ENCODE peak calls at places on chromosomes 6 and 20, in five cellular contexts. One of them, this sample, is unnamed.

GRCh38 chr6:39361657-39362486 is 39.4 kb upstream of the KCNK16 start:
- DNase-seq in cerebellar cortex: peak
- DNase-seq in left colon: peak
- DNase-seq in stimulated activated CD4-positive, alpha-beta T cell treated with anti-CD3 and anti-CD28 coated beads, Interleukin-15, amount 100 ng/mL, for 1 hour: peak
- DNase-seq in left cardiac atrium: peak
- DNase-seq in this sample: peak

GRCh38 chr6:6616670-6617069 is 28.1 kb downstream of the LY86 start:
- DNase-seq in cerebellar cortex: no peak
- DNase-seq in left colon: no peak
- DNase-seq in stimulated activated CD4-positive, alpha-beta T cell treated with anti-CD3 and anti-CD28 coated beads, Interleukin-15, amount 100 ng/mL, for 1 hour: no peak
- DNase-seq in left cardiac atrium: no peak
- DNase-seq in this sample: no peak

GRCh38 chr6:148557796-148558457 is 188.9 kb upstream of the UST start:
- DNase-seq in cerebellar cortex: no peak
- DNase-seq in left colon: no peak
- DNase-seq in stimulated activated CD4-positive, alpha-beta T cell treated with anti-CD3 and anti-CD28 coated beads, Interleukin-15, amount 100 ng/mL, for 1 hour: no peak
- DNase-seq in left cardiac atrium: no peak
- DNase-seq in this sample: no peak

GRCh38 chr6:71346034-71346680 is 57.5 kb downstream of the OGFRL1 start:
- DNase-seq in cerebellar cortex: no peak
- DNase-seq in left colon: no peak
- DNase-seq in stimulated activated CD4-positive, alpha-beta T cell treated with anti-CD3 and anti-CD28 coated beads, Interleukin-15, amount 100 ng/mL, for 1 hour: no peak
- DNase-seq in left cardiac atrium: no peak
- DNase-seq in this sample: no peak

GRCh38 chr20:11235058-11235457 is 561.3 kb upstream of the JAG1 start:
- DNase-seq in cerebellar cortex: no peak
- DNase-seq in left colon: no peak
- DNase-seq in stimulated activated CD4-positive, alpha-beta T cell treated with anti-CD3 and anti-CD28 coated beads, Interleukin-15, amount 100 ng/mL, for 1 hour: no peak
- DNase-seq in left cardiac atrium: no peak
- DNase-seq in this sample: no peak

GRCh38 chr6:122610690-122611455 is 668 bp downstream of the PKIB start:
- DNase-seq in cerebellar cortex: peak
- DNase-seq in left colon: peak
- DNase-seq in stimulated activated CD4-positive, alpha-beta T cell treated with anti-CD3 and anti-CD28 coated beads, Interleukin-15, amount 100 ng/mL, for 1 hour: no peak
- DNase-seq in left cardiac atrium: peak
- DNase-seq in this sample: peak

GRCh38 chr6:138105880-138106664 is 1.1 kb downstream of the PERP start:
- DNase-seq in cerebellar cortex: peak
- DNase-seq in left colon: no peak
- DNase-seq in stimulated activated CD4-positive, alpha-beta T cell treated with anti-CD3 and anti-CD28 coated beads, Interleukin-15, amount 100 ng/mL, for 1 hour: no peak
- DNase-seq in left cardiac atrium: no peak
- DNase-seq in this sample: no peak

GRCh38 chr20:47429409-47429808 is 72.3 kb upstream of the NCOA3 start:
- DNase-seq in cerebellar cortex: no peak
- DNase-seq in left colon: no peak
- DNase-seq in stimulated activated CD4-positive, alpha-beta T cell treated with anti-CD3 and anti-CD28 coated beads, Interleukin-15, amount 100 ng/mL, for 1 hour: no peak
- DNase-seq in left cardiac atrium: no peak
- DNase-seq in this sample: no peak

GRCh38 chr6:112691289-112691688 is 344.2 kb downstream of the RFPL4B start:
- DNase-seq in cerebellar cortex: no peak
- DNase-seq in left colon: no peak
- DNase-seq in stimulated activated CD4-positive, alpha-beta T cell treated with anti-CD3 and anti-CD28 coated beads, Interleukin-15, amount 100 ng/mL, for 1 hour: no peak
- DNase-seq in left cardiac atrium: no peak
- DNase-seq in this sample: no peak

GRCh38 chr20:47336013-47336754 is 20.3 kb downstream of the ZMYND8 start:
- DNase-seq in cerebellar cortex: peak
- DNase-seq in left colon: peak
- DNase-seq in stimulated activated CD4-positive, alpha-beta T cell treated with anti-CD3 and anti-CD28 coated beads, Interleukin-15, amount 100 ng/mL, for 1 hour: no peak
- DNase-seq in left cardiac atrium: peak
- DNase-seq in this sample: no peak

GRCh38 chr6:35148167-35148741 is 7.1 kb upstream of the TCP11 start:
- DNase-seq in cerebellar cortex: no peak
- DNase-seq in left colon: no peak
- DNase-seq in stimulated activated CD4-positive, alpha-beta T cell treated with anti-CD3 and anti-CD28 coated beads, Interleukin-15, amount 100 ng/mL, for 1 hour: no peak
- DNase-seq in left cardiac atrium: no peak
- DNase-seq in this sample: no peak

GRCh38 chr6:1242439-1242838 is 69.5 kb upstream of the FOXQ1 start:
- DNase-seq in cerebellar cortex: no peak
- DNase-seq in left colon: no peak
- DNase-seq in stimulated activated CD4-positive, alpha-beta T cell treated with anti-CD3 and anti-CD28 coated beads, Interleukin-15, amount 100 ng/mL, for 1 hour: no peak
- DNase-seq in left cardiac atrium: no peak
- DNase-seq in this sample: no peak

GRCh38 chr6:118641042-118641441 is 10.3 kb downstream of the CEP85L start:
- DNase-seq in cerebellar cortex: no peak
- DNase-seq in left colon: no peak
- DNase-seq in stimulated activated CD4-positive, alpha-beta T cell treated with anti-CD3 and anti-CD28 coated beads, Interleukin-15, amount 100 ng/mL, for 1 hour: no peak
- DNase-seq in left cardiac atrium: no peak
- DNase-seq in this sample: no peak

GRCh38 chr6:99590728-99591672 is 15.6 kb upstream of the PRDM13 start:
- DNase-seq in cerebellar cortex: no peak
- DNase-seq in left colon: no peak
- DNase-seq in stimulated activated CD4-positive, alpha-beta T cell treated with anti-CD3 and anti-CD28 coated beads, Interleukin-15, amount 100 ng/mL, for 1 hour: no peak
- DNase-seq in left cardiac atrium: no peak
- DNase-seq in this sample: no peak

GRCh38 chr6:35678814-35679213 is 9.9 kb downstream of the FKBP5 start:
- DNase-seq in cerebellar cortex: no peak
- DNase-seq in left colon: no peak
- DNase-seq in stimulated activated CD4-positive, alpha-beta T cell treated with anti-CD3 and anti-CD28 coated beads, Interleukin-15, amount 100 ng/mL, for 1 hour: no peak
- DNase-seq in left cardiac atrium: no peak
- DNase-seq in this sample: no peak

GRCh38 chr6:137661601-137662000 is 167.4 kb upstream of the OLIG3 start:
- DNase-seq in cerebellar cortex: no peak
- DNase-seq in left colon: no peak
- DNase-seq in stimulated activated CD4-positive, alpha-beta T cell treated with anti-CD3 and anti-CD28 coated beads, Interleukin-15, amount 100 ng/mL, for 1 hour: peak
- DNase-seq in left cardiac atrium: peak
- DNase-seq in this sample: no peak

GRCh38 chr6:149544646-149545257 is 1.1 kb downstream of the PPIL4 start:
- DNase-seq in cerebellar cortex: no peak
- DNase-seq in left colon: no peak
- DNase-seq in stimulated activated CD4-positive, alpha-beta T cell treated with anti-CD3 and anti-CD28 coated beads, Interleukin-15, amount 100 ng/mL, for 1 hour: no peak
- DNase-seq in left cardiac atrium: no peak
- DNase-seq in this sample: no peak

GRCh38 chr6:4017847-4018193 is 61.1 kb downstream of the FAM217A start:
- DNase-seq in cerebellar cortex: no peak
- DNase-seq in left colon: no peak
- DNase-seq in stimulated activated CD4-positive, alpha-beta T cell treated with anti-CD3 and anti-CD28 coated beads, Interleukin-15, amount 100 ng/mL, for 1 hour: no peak
- DNase-seq in left cardiac atrium: no peak
- DNase-seq in this sample: no peak

GRCh38 chr6:107440935-107441334 is 18.4 kb downstream of the PDSS2 start:
- DNase-seq in cerebellar cortex: no peak
- DNase-seq in left colon: no peak
- DNase-seq in stimulated activated CD4-positive, alpha-beta T cell treated with anti-CD3 and anti-CD28 coated beads, Interleukin-15, amount 100 ng/mL, for 1 hour: no peak
- DNase-seq in left cardiac atrium: no peak
- DNase-seq in this sample: no peak

GRCh38 chr6:144797881-144798589 is 512.9 kb downstream of the UTRN start:
- DNase-seq in cerebellar cortex: no peak
- DNase-seq in left colon: no peak
- DNase-seq in stimulated activated CD4-positive, alpha-beta T cell treated with anti-CD3 and anti-CD28 coated beads, Interleukin-15, amount 100 ng/mL, for 1 hour: no peak
- DNase-seq in left cardiac atrium: no peak
- DNase-seq in this sample: no peak

GRCh38 chr20:62880935-62881661 is 19.5 kb upstream of the TCFL5 start:
- DNase-seq in cerebellar cortex: no peak
- DNase-seq in left colon: no peak
- DNase-seq in stimulated activated CD4-positive, alpha-beta T cell treated with anti-CD3 and anti-CD28 coated beads, Interleukin-15, amount 100 ng/mL, for 1 hour: no peak
- DNase-seq in left cardiac atrium: no peak
- DNase-seq in this sample: no peak

GRCh38 chr6:75609639-75610590 is 8.2 kb downstream of the SENP6 start:
- DNase-seq in cerebellar cortex: no peak
- DNase-seq in left colon: no peak
- DNase-seq in stimulated activated CD4-positive, alpha-beta T cell treated with anti-CD3 and anti-CD28 coated beads, Interleukin-15, amount 100 ng/mL, for 1 hour: no peak
- DNase-seq in left cardiac atrium: no peak
- DNase-seq in this sample: no peak

GRCh38 chr6:121143476-121143875 is 190.8 kb downstream of the TBC1D32 start:
- DNase-seq in cerebellar cortex: no peak
- DNase-seq in left colon: no peak
- DNase-seq in stimulated activated CD4-positive, alpha-beta T cell treated with anti-CD3 and anti-CD28 coated beads, Interleukin-15, amount 100 ng/mL, for 1 hour: no peak
- DNase-seq in left cardiac atrium: no peak
- DNase-seq in this sample: no peak

GRCh38 chr6:25056130-25056529 is 120.4 kb upstream of the RIPOR2 start:
- DNase-seq in cerebellar cortex: no peak
- DNase-seq in left colon: no peak
- DNase-seq in stimulated activated CD4-positive, alpha-beta T cell treated with anti-CD3 and anti-CD28 coated beads, Interleukin-15, amount 100 ng/mL, for 1 hour: no peak
- DNase-seq in left cardiac atrium: no peak
- DNase-seq in this sample: no peak

GRCh38 chr6:41634657-41635056 is 3.6 kb upstream of the MDFI start:
- DNase-seq in cerebellar cortex: no peak
- DNase-seq in left colon: no peak
- DNase-seq in stimulated activated CD4-positive, alpha-beta T cell treated with anti-CD3 and anti-CD28 coated beads, Interleukin-15, amount 100 ng/mL, for 1 hour: no peak
- DNase-seq in left cardiac atrium: no peak
- DNase-seq in this sample: no peak

GRCh38 chr6:39073471-39074355 is 25.1 kb downstream of the GLP1R start:
- DNase-seq in cerebellar cortex: no peak
- DNase-seq in left colon: no peak
- DNase-seq in stimulated activated CD4-positive, alpha-beta T cell treated with anti-CD3 and anti-CD28 coated beads, Interleukin-15, amount 100 ng/mL, for 1 hour: no peak
- DNase-seq in left cardiac atrium: no peak
- DNase-seq in this sample: peak

GRCh38 chr6:36809156-36809555 is 30.1 kb downstream of the CPNE5 start:
- DNase-seq in cerebellar cortex: no peak
- DNase-seq in left colon: no peak
- DNase-seq in stimulated activated CD4-positive, alpha-beta T cell treated with anti-CD3 and anti-CD28 coated beads, Interleukin-15, amount 100 ng/mL, for 1 hour: no peak
- DNase-seq in left cardiac atrium: no peak
- DNase-seq in this sample: no peak

GRCh38 chr20:4869290-4870193 is 131.8 kb downstream of the SLC23A2 start:
- DNase-seq in cerebellar cortex: no peak
- DNase-seq in left colon: peak
- DNase-seq in stimulated activated CD4-positive, alpha-beta T cell treated with anti-CD3 and anti-CD28 coated beads, Interleukin-15, amount 100 ng/mL, for 1 hour: no peak
- DNase-seq in left cardiac atrium: no peak
- DNase-seq in this sample: no peak

GRCh38 chr6:118908441-118908840 is 14.5 kb downstream of the ASF1A start:
- DNase-seq in cerebellar cortex: no peak
- DNase-seq in left colon: no peak
- DNase-seq in stimulated activated CD4-positive, alpha-beta T cell treated with anti-CD3 and anti-CD28 coated beads, Interleukin-15, amount 100 ng/mL, for 1 hour: no peak
- DNase-seq in left cardiac atrium: no peak
- DNase-seq in this sample: no peak

GRCh38 chr6:111985202-111985731 is 68.6 kb upstream of the CCN6 start:
- DNase-seq in cerebellar cortex: no peak
- DNase-seq in left colon: no peak
- DNase-seq in stimulated activated CD4-positive, alpha-beta T cell treated with anti-CD3 and anti-CD28 coated beads, Interleukin-15, amount 100 ng/mL, for 1 hour: no peak
- DNase-seq in left cardiac atrium: no peak
- DNase-seq in this sample: no peak

GRCh38 chr6:89489078-89489477 is 56.1 kb downstream of the ANKRD6 start:
- DNase-seq in cerebellar cortex: no peak
- DNase-seq in left colon: no peak
- DNase-seq in stimulated activated CD4-positive, alpha-beta T cell treated with anti-CD3 and anti-CD28 coated beads, Interleukin-15, amount 100 ng/mL, for 1 hour: no peak
- DNase-seq in left cardiac atrium: no peak
- DNase-seq in this sample: no peak

GRCh38 chr20:45283529-45284065 is 23.0 kb upstream of the RBPJL start:
- DNase-seq in cerebellar cortex: no peak
- DNase-seq in left colon: no peak
- DNase-seq in stimulated activated CD4-positive, alpha-beta T cell treated with anti-CD3 and anti-CD28 coated beads, Interleukin-15, amount 100 ng/mL, for 1 hour: no peak
- DNase-seq in left cardiac atrium: no peak
- DNase-seq in this sample: no peak